ENCODE peak calls at places on chromosomes 7 and 10, in six cellular contexts. A is K562, R is HCT116, W is Panc1, J is HepG2, I is GM23338. E is an unnamed sample.

GRCh38 chr10:57506414-57507094 is 761.1 kb downstream of the IPMK start:
- ATAC-seq in A (no peak), R (no peak), W (no peak), J (no peak), I (no peak), E (no peak)

GRCh38 chr10:1620803-1621202 is 116.5 kb downstream of the ADARB2 start:
- ATAC-seq in A (no peak), R (no peak), W (no peak), J (no peak), I (no peak), E (no peak)

GRCh38 chr10:128275405-128275804 is 149.2 kb upstream of the MKI67 start:
- ATAC-seq in A (peak; percentile 77), R (no peak), W (no peak), J (no peak), I (no peak), E (no peak)

GRCh38 chr10:111590703-111591102 is 513.9 kb downstream of the ADRA2A start:
- ATAC-seq in A (no peak), R (no peak), W (no peak), J (no peak), I (no peak), E (no peak)

GRCh38 chr10:71293446-71294090 is 25.5 kb upstream of the SLC29A3 start:
- ATAC-seq in A (no peak), R (no peak), W (no peak), J (no peak), I (no peak), E (no peak)

GRCh38 chr7:24435002-24435401 is 138.2 kb upstream of the PALS2 start:
- ATAC-seq in A (no peak), R (no peak), W (no peak), J (no peak), I (peak; percentile 93), E (no peak)

GRCh38 chr7:25671087-25671486 is 442.8 kb upstream of the NPVF start:
- ATAC-seq in A (no peak), R (no peak), W (no peak), J (no peak), I (no peak), E (peak; percentile 16)

GRCh38 chr10:28281726-28282325 is 21.0 kb downstream of the MPP7 start:
- ATAC-seq in A (no peak), R (no peak), W (no peak), J (no peak), I (no peak), E (no peak)

GRCh38 chr10:17622061-17622460 is 4.9 kb upstream of the HACD1 start:
- ATAC-seq in A (no peak), R (no peak), W (no peak), J (no peak), I (no peak), E (no peak)

GRCh38 chr7:69896100-69896499 is 297.8 kb downstream of the AUTS2 start:
- ATAC-seq in A (no peak), R (no peak), W (no peak), J (no peak), I (no peak), E (no peak)

GRCh38 chr7:69678794-69679103 is 80.5 kb downstream of the AUTS2 start:
- ATAC-seq in A (no peak), R (no peak), W (no peak), J (no peak), I (no peak), E (no peak)

GRCh38 chr7:44976746-44977196 is 2.0 kb downstream of the MYO1G start:
- ATAC-seq in A (no peak), R (no peak), W (no peak), J (no peak), I (no peak), E (no peak)

GRCh38 chr10:88660593-88660884 is 3.7 kb upstream of the LIPF start:
- ATAC-seq in A (no peak), R (no peak), W (no peak), J (no peak), I (no peak), E (no peak)

GRCh38 chr10:15141136-15142067 is 27.1 kb downstream of the NMT2 start:
- ATAC-seq in A (no peak), R (no peak), W (no peak), J (no peak), I (no peak), E (no peak)

GRCh38 chr10:63313066-63313465 is 152.7 kb downstream of the JMJD1C start:
- ATAC-seq in A (no peak), R (no peak), W (no peak), J (no peak), I (no peak), E (no peak)

GRCh38 chr10:45424668-45425404 is 50.8 kb downstream of the ALOX5 start:
- ATAC-seq in A (no peak), R (no peak), W (no peak), J (no peak), I (no peak), E (peak; percentile 28)

DNA sequence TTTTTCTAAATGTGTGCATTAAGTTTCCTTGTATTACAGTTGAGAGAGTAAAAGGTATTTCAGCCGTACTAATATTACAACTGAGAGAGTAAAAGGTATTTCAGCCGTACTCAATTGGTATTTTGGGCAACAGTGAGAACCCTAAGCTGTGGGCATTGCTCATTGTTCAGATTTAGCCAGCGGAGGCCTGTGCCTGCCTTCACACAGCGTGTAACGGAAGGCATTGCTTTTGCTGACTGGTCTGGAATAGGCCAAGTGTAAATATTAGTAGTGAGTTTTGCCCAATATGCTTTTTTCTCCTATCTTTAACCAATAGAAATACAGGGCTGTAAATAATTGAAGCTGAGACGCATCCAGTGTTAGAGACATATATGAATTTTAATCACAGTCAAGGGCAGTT is 130.5 kb downstream of the CELF2 start:
- ATAC-seq in A (no peak), R (no peak), W (no peak), J (no peak), I (no peak), E (no peak)
- H3K4me1 ChIP-seq in A (peaks cover 37% of the 10 kb centered on the region), R (no peaks in the 10 kb centered on the region), W (no peaks in the 10 kb centered on the region), J (no peaks in the 10 kb centered on the region), I (peaks cover 63% of the 10 kb centered on the region), E (peaks cover 93% of the 10 kb centered on the region)

DNA sequence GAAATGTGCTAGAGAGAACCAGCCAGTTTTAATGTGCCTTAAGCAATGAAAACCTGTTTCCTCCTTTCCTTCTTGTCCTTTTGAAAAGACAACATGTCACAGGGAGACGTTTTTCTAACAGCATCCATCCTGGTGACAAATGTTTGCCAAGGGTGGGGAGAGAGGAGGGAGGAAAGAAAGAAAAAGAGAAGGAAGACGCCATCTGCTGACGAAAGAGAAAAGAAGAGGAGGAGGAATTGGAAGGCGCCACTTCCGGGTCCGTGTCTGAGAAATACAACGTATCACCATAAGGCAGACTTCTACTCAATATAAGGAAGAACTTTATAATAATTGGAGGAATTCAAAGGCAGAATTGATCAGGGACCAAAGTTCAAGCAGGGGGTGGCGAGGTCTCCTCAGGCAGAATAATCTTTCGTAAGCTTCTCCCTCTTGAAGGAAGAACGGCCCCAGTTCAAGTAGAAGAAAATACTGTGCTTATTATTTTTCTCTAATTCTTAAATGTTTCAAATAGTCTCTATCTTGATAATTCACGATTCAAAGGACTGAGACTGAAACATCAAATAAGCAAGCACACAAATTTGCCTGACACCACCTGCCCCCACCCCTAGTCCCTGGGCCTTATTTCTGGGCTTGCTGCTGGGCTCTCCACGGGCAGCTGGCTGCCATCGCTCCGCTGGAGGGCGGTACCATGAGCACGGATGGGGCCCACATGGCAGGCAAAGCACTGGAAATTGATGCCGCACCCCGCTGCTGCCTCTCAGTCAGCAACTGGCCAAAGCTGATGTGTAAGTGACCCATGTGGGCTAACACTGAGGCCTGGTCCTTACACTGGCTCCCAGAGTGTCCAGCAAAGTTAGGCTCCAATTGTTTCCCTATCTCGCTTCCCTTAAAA is 273.7 kb upstream of the KLF14 start:
- ATAC-seq in A (peak; percentile 96), R (peak; percentile 67), W (peak; percentile 95), J (peak; percentile 72), I (peak; percentile 94), E (peak; percentile 25)
- TF ChIP-seq POLR2AphosphoS5 in A (no peak), R (peak; percentile 45), W (peak; percentile 34), J (no peak), I (no peak), E (peak; percentile 38)

DNA sequence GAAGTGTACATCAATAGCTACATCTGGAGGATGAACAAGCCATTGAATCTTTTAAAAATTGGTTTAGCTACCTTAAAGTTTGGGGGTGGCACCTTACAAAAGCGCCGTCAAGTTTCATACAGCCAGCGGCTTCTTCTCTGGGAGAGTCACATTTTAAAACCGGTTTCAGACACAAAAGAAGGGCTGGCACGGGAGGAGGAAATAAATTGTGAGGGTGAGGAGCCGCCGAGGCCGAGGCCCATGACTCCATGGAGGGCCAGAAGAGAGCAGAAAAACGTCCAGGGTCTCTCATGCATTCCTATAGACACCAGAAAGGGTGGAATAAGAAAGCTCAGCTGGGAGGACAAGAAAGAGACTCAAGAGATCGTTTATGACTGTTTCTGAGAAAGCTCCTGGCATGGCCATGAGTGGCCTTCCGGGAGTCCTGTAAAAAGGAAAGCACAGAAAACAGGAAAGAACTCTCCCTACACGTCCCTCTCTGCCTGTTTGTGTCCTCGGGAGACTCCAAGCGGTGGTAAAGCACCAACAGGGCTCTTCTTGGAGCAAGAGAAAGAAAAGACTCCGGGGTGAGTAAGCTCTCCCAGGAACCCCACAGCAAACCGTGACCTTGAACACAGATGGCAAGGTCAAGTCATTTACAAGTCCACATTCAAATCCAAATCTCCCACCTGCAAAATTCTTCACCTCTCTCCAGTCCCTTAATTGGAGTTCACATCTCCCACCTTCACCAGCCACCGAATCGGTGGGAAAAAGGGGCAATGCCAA is 1.8 kb downstream of the FRAT2 start:
- ATAC-seq in A (peak; percentile 43), R (no peak), W (peak; percentile 54), J (peak; percentile 48), I (no peak), E (no peak)
- TF ChIP-seq CTCF in A (peak; percentile 12), R (no peak), W (peak; percentile 73), J (peak; percentile 80), I (no peak), E (peak; percentile 54)

GRCh38 chr7:133480868-133481267 is 228.0 kb downstream of the EXOC4 start:
- ATAC-seq in A (no peak), R (no peak), W (no peak), J (no peak), I (no peak), E (no peak)
- H3K4me1 ChIP-seq in A (no peaks in the 10 kb centered on the region), R (no peaks in the 10 kb centered on the region), W (no peaks in the 10 kb centered on the region), J (peaks cover 7% of the 10 kb centered on the region), I (no peaks in the 10 kb centered on the region), E (no peaks in the 10 kb centered on the region)